ENCODE peak calls at places on chromosomes 4 and X, in five cellular contexts. One of them, this sample, is unnamed.
A peak's percentile ranks its signal among the peaks of the same experiment; 100 is the strongest.

GRCh38 chrX:119406739-119407138 is 7.6 kb downstream of the SLC25A43 start:
- DNase-seq in DND-41: no peak
- DNase-seq in HCT116: no peak
- DNase-seq in PC-3: peak; percentile 30
- DNase-seq in OCI-LY7: no peak
- DNase-seq in this sample: no peak

GRCh38 chr4:37470243-37470642 is 215.9 kb downstream of the RELL1 start:
- DNase-seq in OCI-LY7: no peak
- DNase-seq in PC-3: no peak
- DNase-seq in HCT116: no peak
- DNase-seq in DND-41: no peak
- DNase-seq in this sample: no peak

GRCh38 chr4:24736066-24736465 is 59.3 kb upstream of the SOD3 start:
- DNase-seq in HCT116: peak; percentile 27
- DNase-seq in PC-3: peak; percentile 26
- DNase-seq in DND-41: no peak
- DNase-seq in OCI-LY7: no peak
- DNase-seq in this sample: peak; percentile 41

GRCh38 chr4:27397886-27398285 is 537.2 kb downstream of the STIM2 start:
- DNase-seq in DND-41: no peak
- DNase-seq in HCT116: no peak
- DNase-seq in PC-3: peak; percentile 57
- DNase-seq in OCI-LY7: no peak
- DNase-seq in this sample: no peak

GRCh38 chr4:123858465-123858864 is 461.9 kb downstream of the SPRY1 start:
- DNase-seq in PC-3: no peak
- DNase-seq in DND-41: no peak
- DNase-seq in HCT116: no peak
- DNase-seq in OCI-LY7: no peak
- DNase-seq in this sample: no peak

GRCh38 chrX:56794831-56795230 is 65.8 kb downstream of the NBDY start:
- DNase-seq in DND-41: no peak
- DNase-seq in HCT116: no peak
- DNase-seq in OCI-LY7: no peak
- DNase-seq in PC-3: no peak
- DNase-seq in this sample: no peak

GRCh38 chrX:10769696-10770619 is 149.6 kb upstream of the MID1 start:
- DNase-seq in HCT116: no peak
- DNase-seq in DND-41: no peak
- DNase-seq in PC-3: no peak
- DNase-seq in OCI-LY7: no peak
- DNase-seq in this sample: no peak

GRCh38 chrX:70554523-70554922 is 109.9 kb downstream of the DLG3 start:
- DNase-seq in OCI-LY7: no peak
- DNase-seq in HCT116: no peak
- DNase-seq in DND-41: no peak
- DNase-seq in PC-3: no peak
- DNase-seq in this sample: no peak

GRCh38 chrX:109629310-109629709 is 4.3 kb upstream of the KCNE5 start:
- DNase-seq in DND-41: no peak
- DNase-seq in OCI-LY7: no peak
- DNase-seq in PC-3: no peak
- DNase-seq in HCT116: no peak
- DNase-seq in this sample: no peak

GRCh38 chr4:72376901-72377300 is 192.1 kb downstream of the ADAMTS3 start:
- DNase-seq in PC-3: no peak
- DNase-seq in DND-41: no peak
- DNase-seq in HCT116: no peak
- DNase-seq in OCI-LY7: no peak
- DNase-seq in this sample: no peak

GRCh38 chrX:133307637-133308485 is 89.7 kb upstream of the TFDP3 start:
- DNase-seq in DND-41: no peak
- DNase-seq in HCT116: no peak
- DNase-seq in PC-3: no peak
- DNase-seq in OCI-LY7: no peak
- DNase-seq in this sample: no peak

GRCh38 chrX:72685018-72685417 is 29.1 kb downstream of the PHKA1 start:
- DNase-seq in DND-41: no peak
- DNase-seq in HCT116: no peak
- DNase-seq in PC-3: no peak
- DNase-seq in OCI-LY7: no peak
- DNase-seq in this sample: no peak

GRCh38 chr4:65510976-65511375 is 159.3 kb downstream of the EPHA5 start:
- DNase-seq in PC-3: peak; percentile 88
- DNase-seq in DND-41: no peak
- DNase-seq in OCI-LY7: no peak
- DNase-seq in HCT116: no peak
- DNase-seq in this sample: no peak

GRCh38 chr4:40323866-40324265 is 11.3 kb upstream of the CHRNA9 start:
- DNase-seq in OCI-LY7: no peak
- DNase-seq in HCT116: no peak
- DNase-seq in PC-3: peak; percentile 19
- DNase-seq in DND-41: no peak
- DNase-seq in this sample: no peak

GRCh38 chr4:97215426-97215825 is 927.9 kb downstream of the STPG2 start:
- DNase-seq in OCI-LY7: no peak
- DNase-seq in DND-41: no peak
- DNase-seq in PC-3: no peak
- DNase-seq in HCT116: no peak
- DNase-seq in this sample: no peak

GRCh38 chr4:4479366-4479765 is 62.5 kb downstream of the STX18 start:
- DNase-seq in OCI-LY7: no peak
- DNase-seq in HCT116: no peak
- DNase-seq in PC-3: no peak
- DNase-seq in DND-41: no peak
- DNase-seq in this sample: no peak

GRCh38 chrX:48956728-48957414 is 536 bp downstream of the OTUD5 start:
- DNase-seq in OCI-LY7: no peak
- DNase-seq in HCT116: no peak
- DNase-seq in PC-3: no peak
- DNase-seq in DND-41: peak; percentile 25
- DNase-seq in this sample: peak; percentile 72

GRCh38 chr4:84952004-84952403 is 14.5 kb downstream of the WDFY3 start:
- DNase-seq in DND-41: no peak
- DNase-seq in HCT116: peak; percentile 10
- DNase-seq in PC-3: peak; percentile 88
- DNase-seq in OCI-LY7: no peak
- DNase-seq in this sample: no peak

GRCh38 chr4:11194431-11194830 is 234.3 kb downstream of the HS3ST1 start:
- DNase-seq in OCI-LY7: no peak
- DNase-seq in HCT116: no peak
- DNase-seq in PC-3: no peak
- DNase-seq in DND-41: no peak
- DNase-seq in this sample: no peak

GRCh38 chrX:65874110-65874509 is 165.8 kb downstream of the VSIG4 start:
- DNase-seq in OCI-LY7: no peak
- DNase-seq in DND-41: no peak
- DNase-seq in PC-3: no peak
- DNase-seq in HCT116: no peak
- DNase-seq in this sample: no peak

GRCh38 chr4:143292858-143293257 is 43.8 kb upstream of the GAB1 start:
- DNase-seq in OCI-LY7: no peak
- DNase-seq in PC-3: no peak
- DNase-seq in DND-41: no peak
- DNase-seq in HCT116: no peak
- DNase-seq in this sample: no peak

GRCh38 chr4:186840771-186841301 is 117.2 kb upstream of the FAT1 start:
- DNase-seq in OCI-LY7: no peak
- DNase-seq in HCT116: peak; percentile 52
- DNase-seq in DND-41: no peak
- DNase-seq in PC-3: no peak
- DNase-seq in this sample: no peak
- H3K4me3 ChIP-seq in OCI-LY7: no peak overlapping the region
- H3K4me3 ChIP-seq in HCT116: peak overlapping the region; percentile 59
- H3K4me3 ChIP-seq in DND-41: no peak overlapping the region
- H3K4me3 ChIP-seq in PC-3: no peak overlapping the region
- H3K4me3 ChIP-seq in this sample: no peak overlapping the region

GRCh38 chr4:48295116-48295515 is 25.5 kb upstream of the TEC start:
- DNase-seq in HCT116: no peak
- DNase-seq in OCI-LY7: no peak
- DNase-seq in DND-41: no peak
- DNase-seq in PC-3: no peak
- DNase-seq in this sample: no peak

DNA sequence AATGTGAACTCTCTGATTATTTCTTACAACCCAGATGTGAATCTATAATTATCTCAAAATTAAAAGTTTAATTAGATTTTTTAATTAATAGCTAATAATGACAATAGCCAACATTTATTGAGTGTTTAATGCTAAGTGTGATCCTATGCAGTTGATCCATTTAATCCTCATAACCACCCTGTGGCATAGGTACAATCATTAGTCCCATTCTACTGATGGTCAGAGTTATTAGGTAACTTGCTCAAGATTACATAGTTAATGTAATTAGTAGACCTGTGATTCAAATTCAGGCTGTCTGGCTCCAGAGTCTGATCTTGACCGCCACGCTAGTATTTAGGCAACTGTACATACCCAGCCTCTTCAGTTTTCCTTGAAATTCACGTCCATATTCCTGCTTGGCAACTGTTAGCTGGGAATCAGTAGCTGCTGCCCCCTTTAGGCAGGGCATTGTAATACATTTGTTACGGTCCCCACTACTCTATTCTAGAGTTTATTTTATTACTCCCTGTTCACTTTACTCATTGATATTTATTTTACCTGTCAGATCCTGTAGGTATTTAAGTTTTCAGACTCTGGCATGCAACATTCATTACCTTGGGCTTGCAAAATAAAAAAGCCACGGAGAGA is 20.6 kb upstream of the TEC start:
- DNase-seq in OCI-LY7: peak; percentile 9
- DNase-seq in HCT116: peak; percentile 36
- DNase-seq in DND-41: no peak
- DNase-seq in PC-3: peak; percentile 60
- DNase-seq in this sample: no peak
- TF ChIP-seq CTCF in OCI-LY7: peak; percentile 85
- TF ChIP-seq CTCF in HCT116: peak; percentile 84
- TF ChIP-seq CTCF in DND-41: peak; percentile 60
- TF ChIP-seq CTCF in PC-3: peak; percentile 72
- TF ChIP-seq CTCF in this sample: peak; percentile 40

DNA sequence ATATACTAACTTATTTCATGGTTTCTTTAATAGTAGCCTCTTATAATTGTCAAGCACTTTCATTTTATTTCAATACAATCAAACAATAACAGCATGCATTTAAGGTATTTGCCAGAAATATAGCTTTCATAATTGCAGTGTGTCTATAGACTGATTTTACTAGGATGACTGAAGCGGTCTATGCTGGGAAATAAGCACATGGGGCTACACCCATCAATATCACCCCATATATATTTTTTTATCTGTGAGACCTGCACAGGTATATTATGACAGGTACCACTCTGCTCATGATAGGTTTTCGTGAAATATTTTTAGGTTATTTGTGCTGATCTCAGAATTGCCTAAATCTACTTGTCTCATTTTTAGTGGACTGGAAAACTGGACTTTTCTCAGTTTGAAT is 229.1 kb upstream of the PITX2 start:
- DNase-seq in HCT116: no peak
- DNase-seq in DND-41: no peak
- DNase-seq in OCI-LY7: no peak
- DNase-seq in PC-3: no peak
- DNase-seq in this sample: no peak
- H3K4me3 ChIP-seq in HCT116: no peak overlapping the region
- H3K4me3 ChIP-seq in DND-41: no peak overlapping the region
- H3K4me3 ChIP-seq in OCI-LY7: no peak overlapping the region
- H3K4me3 ChIP-seq in PC-3: no peak overlapping the region
- H3K4me3 ChIP-seq in this sample: no peak overlapping the region

GRCh38 chr4:166577639-166578038 is 656.7 kb downstream of the SPOCK3 start:
- DNase-seq in PC-3: no peak
- DNase-seq in DND-41: no peak
- DNase-seq in OCI-LY7: no peak
- DNase-seq in HCT116: no peak
- DNase-seq in this sample: no peak
- TF ChIP-seq CTCF in PC-3: no peak
- TF ChIP-seq CTCF in DND-41: no peak
- TF ChIP-seq CTCF in OCI-LY7: no peak
- TF ChIP-seq CTCF in HCT116: peak; percentile 7
- TF ChIP-seq CTCF in this sample: no peak

GRCh38 chr4:154491341-154491679 is 289 bp downstream of the DCHS2 start:
- DNase-seq in PC-3: peak; percentile 13
- DNase-seq in OCI-LY7: no peak
- DNase-seq in HCT116: no peak
- DNase-seq in DND-41: no peak
- DNase-seq in this sample: no peak

GRCh38 chr4:154490261-154490588 is 1.4 kb downstream of the DCHS2 start:
- DNase-seq in PC-3: no peak
- DNase-seq in DND-41: no peak
- DNase-seq in HCT116: no peak
- DNase-seq in OCI-LY7: no peak
- DNase-seq in this sample: no peak

GRCh38 chr4:154490589-154491340 is 834 bp downstream of the DCHS2 start:
- DNase-seq in HCT116: no peak
- DNase-seq in PC-3: no peak
- DNase-seq in DND-41: no peak
- DNase-seq in OCI-LY7: no peak
- DNase-seq in this sample: peak; percentile 27

GRCh38 chr4:154492288-154492687 is 689 bp upstream of the DCHS2 start:
- DNase-seq in OCI-LY7: no peak
- DNase-seq in HCT116: no peak
- DNase-seq in DND-41: no peak
- DNase-seq in PC-3: no peak
- DNase-seq in this sample: no peak

DNA sequence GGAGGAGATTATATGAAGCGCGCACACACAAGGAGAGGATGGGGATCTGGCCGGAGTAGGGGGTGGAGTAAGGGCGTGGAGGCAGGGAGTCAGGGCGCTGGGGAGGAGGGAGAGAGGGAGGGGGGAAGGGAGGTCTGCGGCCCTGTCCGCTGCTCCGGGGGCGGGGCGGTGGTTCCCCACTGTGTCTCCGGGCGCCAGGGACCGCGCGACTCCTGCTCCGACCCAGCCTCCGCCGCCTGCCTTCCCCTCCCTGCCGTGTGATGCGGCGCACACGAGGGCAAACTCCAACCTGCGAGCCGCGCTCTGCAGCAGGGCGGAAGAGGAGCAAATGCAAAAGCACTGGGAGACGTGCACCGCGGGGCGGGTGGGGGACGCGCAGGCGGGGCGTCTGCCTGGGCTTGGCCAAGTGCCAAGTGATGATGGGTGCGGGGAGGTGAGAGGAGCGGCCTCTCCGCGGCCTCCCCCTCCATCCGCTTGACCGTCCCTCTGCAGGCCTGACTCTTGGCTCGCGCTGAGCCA is at the start of gene DCHS2:
- DNase-seq in PC-3: peak; percentile 5
- DNase-seq in DND-41: no peak
- DNase-seq in HCT116: no peak
- DNase-seq in OCI-LY7: no peak
- DNase-seq in this sample: peak; percentile 67
- H3K4me3 ChIP-seq in PC-3: peak within 1 kb of the TSS; percentile 58
- H3K4me3 ChIP-seq in DND-41: no peak within 1 kb of the TSS
- H3K4me3 ChIP-seq in HCT116: no peak within 1 kb of the TSS
- H3K4me3 ChIP-seq in OCI-LY7: no peak within 1 kb of the TSS
- H3K4me3 ChIP-seq in this sample: no peak within 1 kb of the TSS